ENCODE peak calls at places on chromosomes 16 and 17, in four cellular contexts. H, V, I and B are unnamed samples.

GRCh38 chr17:80826955-80827645 is 164.5 kb upstream of the CHMP6 start:
- DNase-seq in H (peak), V (peak), I (no peak), B (peak)

GRCh38 chr17:49995055-49995738 is at the start of gene DLX3:
- DNase-seq in H (no peak), V (no peak), I (no peak), B (peak)

GRCh38 chr17:50604470-50604869 is 30.2 kb upstream of the ABCC3 start:
- DNase-seq in H (no peak), V (no peak), I (no peak), B (no peak)

GRCh38 chr17:44216173-44216572 is 3.3 kb downstream of the UBTF start:
- DNase-seq in H (no peak), V (no peak), I (no peak), B (no peak)

GRCh38 chr17:20266806-20267458 is 200.4 kb downstream of the LGALS9B start:
- DNase-seq in H (no peak), V (peak), I (no peak), B (peak)

GRCh38 chr17:7509937-7510336 is 25.8 kb downstream of the POLR2A start:
- DNase-seq in H (no peak), V (no peak), I (no peak), B (no peak)

GRCh38 chr17:33303254-33303653 is 10.2 kb upstream of the ASIC2 start:
- DNase-seq in H (no peak), V (no peak), I (no peak), B (no peak)

GRCh38 chr16:2854700-2855309 is 3.2 kb downstream of the PRSS22 start:
- DNase-seq in H (no peak), V (no peak), I (no peak), B (no peak)

GRCh38 chr16:88430524-88431446 is 22.3 kb upstream of the ZFPM1 start:
- DNase-seq in H (no peak), V (no peak), I (peak), B (no peak)

GRCh38 chr16:3058173-3059030 is 7.0 kb upstream of the IL32 start:
- DNase-seq in H (no peak), V (peak), I (peak), B (no peak)

GRCh38 chr16:1564325-1564724 is 30.9 kb downstream of the TMEM204 start:
- DNase-seq in H (no peak), V (no peak), I (no peak), B (no peak)

GRCh38 chr17:40622509-40622928 is 25.1 kb downstream of the SMARCE1 start:
- DNase-seq in H (no peak), V (no peak), I (no peak), B (no peak)

GRCh38 chr17:14214271-14214670 is 22.4 kb downstream of the CDRT15 start:
- DNase-seq in H (no peak), V (no peak), I (no peak), B (peak)

GRCh38 chr17:55444471-55445441 is 23.1 kb upstream of the MMD start:
- DNase-seq in H (no peak), V (peak), I (no peak), B (no peak)

GRCh38 chr16:30876867-30877266 is 17.0 kb downstream of the BCL7C start:
- DNase-seq in H (no peak), V (no peak), I (no peak), B (no peak)

GRCh38 chr16:55706739-55707487 is 51.1 kb downstream of the SLC6A2 start:
- DNase-seq in H (no peak), V (no peak), I (no peak), B (no peak)

GRCh38 chr17:61196302-61196704 is 203.3 kb upstream of the TBX2 start:
- DNase-seq in H (no peak), V (no peak), I (no peak), B (no peak)

GRCh38 chr16:23030001-23030400 is 119.3 kb downstream of the USP31 start:
- DNase-seq in H (no peak), V (no peak), I (no peak), B (no peak)

GRCh38 chr16:9846362-9847099 is 335.7 kb downstream of the GRIN2A start:
- DNase-seq in H (no peak), V (no peak), I (no peak), B (no peak)

GRCh38 chr17:8865811-8866210 is 1.7 kb downstream of the PIK3R6 start:
- DNase-seq in H (no peak), V (no peak), I (no peak), B (no peak)